ENCODE peak calls at places on chromosome 17, in six cellular contexts. C is neural crest cell, Z is AG09319, V is foreskin keratinocyte, L is K562, E is foreskin fibroblast. A is an unnamed sample.

GRCh38 chr17:49216953-49217650 is 6.6 kb downstream of the ABI3 start:
- DNase-seq in C (no peak), V (no peak), Z (no peak), E (no peak), L (no peak), A (no peak)

GRCh38 chr17:250487-251300 is 69.2 kb upstream of the DOC2B start:
- DNase-seq in C (no peak), Z (no peak), V (no peak), L (no peak), E (no peak), A (no peak)

GRCh38 chr17:38705803-38706624 is 941 bp downstream of the MLLT6 start:
- DNase-seq in V (no peak), L (peak), Z (no peak), E (peak), C (no peak), A (peak)

GRCh38 chr17:72617557-72617956 is 474.9 kb downstream of the SLC39A11 start:
- DNase-seq in Z (no peak), L (no peak), V (no peak), C (no peak), E (no peak), A (no peak)

GRCh38 chr17:65060855-65061254 is 4.3 kb upstream of the GNA13 start:
- DNase-seq in L (no peak), V (no peak), E (no peak), Z (no peak), C (no peak), A (no peak)

GRCh38 chr17:82477934-82478333 is 19.4 kb downstream of the NARF start:
- DNase-seq in L (no peak), V (no peak), E (no peak), C (no peak), Z (no peak), A (no peak)

GRCh38 chr17:10357768-10358167 is 15.0 kb downstream of the MYH13 start:
- DNase-seq in V (no peak), E (no peak), Z (no peak), C (no peak), L (peak), A (no peak)

GRCh38 chr17:38864636-38865398 is 5.0 kb upstream of the LASP1 start:
- DNase-seq in E (peak), C (no peak), Z (no peak), L (peak), V (peak), A (no peak)

GRCh38 chr17:40452074-40452787 is 9.0 kb downstream of the IGFBP4 start:
- DNase-seq in Z (no peak), C (no peak), L (no peak), E (peak), V (no peak), A (peak)

GRCh38 chr17:27415090-27415795 is 41.0 kb upstream of the KSR1 start:
- DNase-seq in L (no peak), C (no peak), Z (no peak), E (no peak), V (no peak), A (no peak)

GRCh38 chr17:6061290-6061689 is 8.9 kb upstream of the WSCD1 start:
- DNase-seq in E (peak), C (no peak), L (no peak), Z (peak), V (peak), A (peak)

GRCh38 chr17:9843152-9844010 is 17.7 kb downstream of the GLP2R start:
- DNase-seq in E (no peak), L (no peak), V (no peak), C (no peak), Z (no peak), A (no peak)

GRCh38 chr17:9468532-9468931 is 107.1 kb downstream of the STX8 start:
- DNase-seq in V (no peak), C (no peak), Z (no peak), L (no peak), E (no peak), A (no peak)

GRCh38 chr17:48907713-48908046 is 527 bp upstream of the UBE2Z start:
- DNase-seq in V (no peak), C (no peak), Z (peak), L (no peak), E (no peak), A (peak)

GRCh38 chr17:62703776-62704380 is 76.4 kb downstream of the MRC2 start:
- DNase-seq in Z (no peak), E (peak), C (peak), L (peak), V (no peak), A (peak)

GRCh38 chr17:76446449-76447231 is 6.3 kb downstream of the UBE2O start:
- DNase-seq in L (peak), C (no peak), E (peak), V (peak), Z (no peak), A (peak)

GRCh38 chr17:64358261-64358788 is 32.3 kb downstream of the PECAM1 start:
- DNase-seq in L (no peak), C (no peak), E (peak), V (no peak), Z (no peak), A (peak)

GRCh38 chr17:49031965-49032928 is 35.1 kb downstream of the IGF2BP1 start:
- DNase-seq in Z (peak), L (peak), V (peak), C (peak), E (peak), A (peak)

GRCh38 chr17:82726427-82726826 is 9.0 kb upstream of the FN3K start:
- DNase-seq in L (no peak), C (no peak), Z (no peak), E (no peak), V (no peak), A (no peak)

GRCh38 chr17:36611345-36612072 is 10.1 kb downstream of the MRM1 start:
- DNase-seq in Z (peak), L (peak), E (peak), V (peak), C (no peak), A (peak)

GRCh38 chr17:13646411-13646810 is 44.7 kb upstream of the HS3ST3A1 start:
- DNase-seq in Z (no peak), E (peak), V (no peak), C (no peak), L (no peak), A (peak)

GRCh38 chr17:44199553-44200477 is at the start of gene ATXN7L3:
- DNase-seq in V (peak), C (peak), Z (peak), E (peak), L (peak), A (peak)

GRCh38 chr17:44197107-44197506 is 2.6 kb downstream of the ATXN7L3 start:
- DNase-seq in Z (no peak), V (no peak), L (no peak), C (no peak), E (no peak), A (no peak)

GRCh38 chr17:44198721-44199552 is 747 bp downstream of the ATXN7L3 start:
- DNase-seq in L (peak), E (peak), V (no peak), C (peak), Z (no peak), A (peak)

GRCh38 chr17:44200478-44201155 is 933 bp upstream of the ATXN7L3 start:
- DNase-seq in L (no peak), E (no peak), Z (no peak), C (no peak), V (no peak), A (no peak)

DNA sequence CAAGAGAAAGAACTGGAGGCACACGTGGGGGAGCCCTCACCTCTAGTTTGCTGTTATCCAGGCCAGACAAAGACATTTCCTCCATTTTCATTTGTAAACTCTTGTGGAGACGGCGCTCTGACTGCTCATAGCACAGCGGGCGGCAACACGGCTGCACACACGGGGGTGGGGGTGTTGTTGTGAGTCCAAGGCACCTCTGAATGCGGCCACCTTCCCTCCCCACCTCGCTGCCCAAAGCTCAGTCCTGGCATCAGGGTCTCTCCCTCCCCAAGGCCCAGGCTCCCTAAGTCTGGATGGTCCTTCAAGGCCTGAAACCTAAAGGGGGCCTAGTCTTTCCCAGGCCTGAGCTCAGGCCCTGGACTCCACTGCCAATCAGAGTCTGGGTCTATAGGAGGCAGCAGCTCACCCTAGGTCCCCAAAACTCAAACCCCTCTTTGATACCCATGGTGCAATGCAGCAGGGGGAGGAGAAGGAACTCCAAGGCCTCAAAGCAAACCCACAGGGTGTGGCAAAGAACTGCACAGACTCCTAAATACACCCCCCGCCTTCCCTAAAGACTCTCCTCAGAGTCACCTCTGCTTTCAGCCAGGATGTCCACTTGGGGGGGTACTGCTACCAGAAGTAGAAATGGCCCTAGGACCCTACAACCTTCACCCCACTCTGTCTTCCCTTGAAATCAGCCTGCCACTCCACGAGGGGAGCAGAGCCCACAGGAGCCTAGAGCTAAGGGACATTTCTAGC is 1.5 kb downstream of the ATXN7L3 start:
- DNase-seq in C (no peak), Z (no peak), V (no peak), E (peak), L (peak), A (peak)
- TF ChIP-seq CTCF in C (no peak), Z (peak), V (peak), E (peak), L (peak), A (peak)

GRCh38 chr17:17269926-17270773 is 10.9 kb downstream of the COPS3 start:
- DNase-seq in V (no peak), L (no peak), E (no peak), C (peak), Z (no peak), A (no peak)
- TF ChIP-seq CTCF in V (peak), L (peak), E (peak), C (peak), Z (peak), A (peak)

DNA sequence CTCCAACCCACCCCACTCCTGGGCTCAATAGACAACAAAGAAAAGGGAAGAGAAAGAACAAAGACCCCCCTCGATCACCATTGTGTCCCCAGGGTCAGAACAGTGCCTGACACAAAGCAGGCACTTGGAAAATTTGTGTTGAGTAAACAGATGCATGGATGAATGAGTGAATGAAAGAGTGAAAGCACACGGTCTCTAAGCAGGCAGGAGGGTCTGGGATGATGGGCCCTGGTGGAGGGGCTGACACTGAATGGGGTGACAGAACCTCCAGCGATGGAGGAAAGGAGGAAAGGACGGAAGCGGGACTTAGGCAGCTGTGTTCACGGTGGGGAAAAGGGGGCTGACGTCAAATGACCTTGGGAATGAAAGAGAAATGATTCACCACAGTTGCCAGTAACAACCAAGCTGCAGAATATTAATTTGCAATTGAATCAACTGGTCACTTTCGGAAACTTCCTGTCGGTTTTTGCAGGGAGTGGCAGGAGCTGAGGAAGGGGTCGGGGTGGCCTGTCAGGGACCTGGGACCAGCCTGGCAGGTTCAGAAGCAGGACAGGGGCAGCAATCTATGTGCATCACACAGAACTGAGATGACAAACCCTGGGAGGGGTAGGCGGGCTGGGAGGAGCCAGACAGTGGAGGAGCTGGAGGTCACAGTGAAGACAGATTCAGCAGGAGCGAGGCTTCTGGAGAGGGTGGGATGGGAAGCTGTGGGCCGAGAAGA is 6.7 kb upstream of the GAST start:
- DNase-seq in V (no peak), E (peak), C (peak), L (no peak), Z (no peak), A (peak)
- TF ChIP-seq CTCF in V (no peak), E (no peak), C (no peak), L (no peak), Z (no peak), A (no peak)

GRCh38 chr17:45425125-45425983 is 7.3 kb downstream of the ARHGAP27 start:
- DNase-seq in V (peak), L (peak), E (peak), Z (no peak), C (peak), A (peak)
- TF ChIP-seq CTCF in V (peak), L (peak), E (peak), Z (peak), C (peak), A (peak)

DNA sequence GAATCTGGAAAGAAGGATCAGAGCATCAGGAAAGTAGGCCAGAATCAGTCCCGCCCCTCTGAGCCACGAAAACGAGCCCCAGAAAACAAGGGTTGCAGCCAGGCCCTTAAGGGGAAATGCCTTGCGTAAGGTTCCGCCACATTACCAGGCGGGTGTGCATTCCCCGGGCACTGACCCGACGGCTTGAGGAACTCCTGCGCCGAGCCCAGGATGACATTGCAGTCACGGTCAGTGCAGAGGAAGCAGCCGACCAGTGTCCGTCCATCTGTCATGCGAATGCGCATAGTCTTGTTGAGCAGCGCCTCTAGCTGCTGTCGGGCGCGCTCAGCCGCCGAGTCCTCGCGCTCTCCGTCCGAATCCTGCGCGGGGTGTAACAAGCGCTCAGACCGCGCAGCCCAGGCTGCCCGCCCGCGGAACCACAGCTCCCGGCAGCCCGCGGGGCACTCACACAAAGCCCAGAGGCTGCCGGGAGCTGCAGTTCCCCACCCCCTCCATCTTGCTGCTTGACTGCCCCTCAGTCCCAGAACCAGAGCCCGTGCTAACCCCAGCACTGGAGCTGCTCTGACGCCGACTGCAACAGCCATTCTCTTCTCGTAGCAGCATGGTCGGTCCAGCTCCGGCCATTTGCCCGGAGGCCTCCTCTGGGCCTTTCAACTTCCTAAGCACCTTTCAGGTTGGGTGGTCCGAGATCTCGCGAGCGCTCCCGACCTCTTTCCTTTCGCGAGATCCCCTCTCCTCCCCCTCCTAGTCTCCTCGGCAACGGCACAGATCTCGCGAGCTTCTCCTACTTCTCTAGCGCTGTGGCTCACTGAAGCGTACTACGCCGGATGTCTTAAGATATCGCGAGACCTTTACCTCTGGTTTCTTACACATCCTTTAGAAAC is at the start of gene NAA38:
- DNase-seq in C (peak), E (peak), Z (peak), L (peak), V (peak), A (peak)
- TF ChIP-seq CTCF in C (peak), E (peak), Z (peak), L (peak), V (peak), A (peak)

GRCh38 chr17:56756536-56756935 is 77.2 kb downstream of the C17orf67 start:
- DNase-seq in V (peak), L (no peak), E (peak), C (no peak), Z (peak), A (peak)

GRCh38 chr17:56754523-56755208 is 79.1 kb downstream of the C17orf67 start:
- DNase-seq in V (no peak), E (peak), C (no peak), L (no peak), Z (no peak), A (peak)

GRCh38 chr17:56755310-56755709 is 78.4 kb downstream of the C17orf67 start:
- DNase-seq in Z (no peak), L (no peak), C (no peak), E (no peak), V (no peak), A (no peak)

GRCh38 chr17:56752263-56752662 is 81.5 kb downstream of the C17orf67 start:
- DNase-seq in V (no peak), L (no peak), C (no peak), Z (no peak), E (peak), A (peak)

GRCh38 chr17:56751145-56751743 is 82.5 kb downstream of the C17orf67 start:
- DNase-seq in Z (no peak), C (no peak), V (no peak), E (no peak), L (no peak), A (no peak)
- TF ChIP-seq CTCF in Z (no peak), C (no peak), V (peak), E (peak), L (peak), A (no peak)

GRCh38 chr17:42460371-42460770 is 1.7 kb downstream of the ATP6V0A1 start:
- DNase-seq in Z (no peak), C (no peak), E (no peak), V (no peak), L (no peak), A (no peak)

GRCh38 chr17:42457107-42457787 is 1.4 kb upstream of the ATP6V0A1 start:
- DNase-seq in L (no peak), Z (no peak), C (no peak), V (no peak), E (no peak), A (no peak)

GRCh38 chr17:42459983-42460300 is 1.3 kb downstream of the ATP6V0A1 start:
- DNase-seq in C (no peak), E (peak), L (peak), V (no peak), Z (peak), A (peak)

GRCh38 chr17:42459256-42459982 is 741 bp downstream of the ATP6V0A1 start:
- DNase-seq in Z (no peak), L (peak), V (peak), C (peak), E (peak), A (peak)

DNA sequence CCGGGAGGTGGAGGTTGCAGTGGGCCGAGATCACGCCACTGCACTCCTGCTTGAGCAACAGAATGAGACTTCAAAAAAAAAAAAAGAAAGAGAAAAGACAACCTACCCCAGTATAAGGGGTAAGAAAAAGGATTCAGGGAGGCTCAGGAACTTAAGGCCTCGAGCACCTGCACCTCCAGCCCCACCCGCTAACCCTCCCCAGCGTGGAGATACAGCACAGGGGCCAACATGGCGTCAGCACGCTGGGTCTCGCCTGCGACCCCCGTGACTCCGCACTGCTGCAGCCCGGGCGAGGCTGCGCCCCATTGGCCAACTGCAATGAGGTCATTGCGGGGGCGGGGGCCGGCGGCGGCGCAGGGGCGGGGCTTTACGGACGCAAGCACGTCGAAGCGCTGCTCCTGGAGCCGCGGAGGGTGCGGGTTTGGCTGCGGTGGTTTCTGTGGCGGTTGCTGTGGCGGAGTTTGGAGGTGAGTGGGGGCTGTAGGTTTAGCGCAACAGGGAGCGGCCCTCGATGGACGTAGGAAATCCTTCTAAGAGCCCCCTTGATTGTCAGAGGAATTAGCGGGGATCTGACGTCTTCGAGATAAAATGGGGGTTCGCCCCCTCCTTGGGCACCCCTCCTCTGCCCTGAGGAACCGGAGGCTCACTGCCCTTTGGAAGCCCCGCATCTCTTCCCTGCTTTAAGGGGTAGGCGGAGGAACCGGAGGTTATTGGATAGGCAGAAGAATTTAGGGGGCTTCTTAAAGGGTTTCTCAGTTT is at the start of gene ATP6V0A1:
- DNase-seq in C (peak), E (peak), Z (peak), V (peak), L (peak), A (peak)
- TF ChIP-seq CTCF in C (no peak), E (no peak), Z (no peak), V (no peak), L (no peak), A (no peak)

A was measured in AG10803.